ENCODE peak calls at places on chromosome 1, in five cellular contexts. One of them, this sample, is unnamed.

GRCh38 chr1:56577859-56578663 is 1.3 kb downstream of the PLPP3 start:
- DNase-seq in stimulated activated CD4-positive, alpha-beta T cell treated with anti-CD3 and anti-CD28 coated beads, Interleukin-1b, Interleukin-23, amount 100 ng/mL, for 4 hours: no peak
- DNase-seq in T-helper 1 cell: no peak
- DNase-seq in vagina: peak
- DNase-seq in GM12865: peak
- DNase-seq in this sample: peak

GRCh38 chr1:2514863-2515762 is 11.3 kb downstream of the PANK4 start:
- DNase-seq in stimulated activated CD4-positive, alpha-beta T cell treated with anti-CD3 and anti-CD28 coated beads, Interleukin-1b, Interleukin-23, amount 100 ng/mL, for 4 hours: no peak
- DNase-seq in T-helper 1 cell: no peak
- DNase-seq in vagina: no peak
- DNase-seq in GM12865: no peak
- DNase-seq in this sample: no peak

GRCh38 chr1:231899713-231900112 is 273.1 kb downstream of the DISC1 start:
- DNase-seq in stimulated activated CD4-positive, alpha-beta T cell treated with anti-CD3 and anti-CD28 coated beads, Interleukin-1b, Interleukin-23, amount 100 ng/mL, for 4 hours: no peak
- DNase-seq in T-helper 1 cell: no peak
- DNase-seq in vagina: no peak
- DNase-seq in GM12865: no peak
- DNase-seq in this sample: no peak

GRCh38 chr1:47527653-47528272 is 89.9 kb downstream of the FOXD2 start:
- DNase-seq in stimulated activated CD4-positive, alpha-beta T cell treated with anti-CD3 and anti-CD28 coated beads, Interleukin-1b, Interleukin-23, amount 100 ng/mL, for 4 hours: no peak
- DNase-seq in T-helper 1 cell: no peak
- DNase-seq in vagina: no peak
- DNase-seq in GM12865: peak
- DNase-seq in this sample: no peak

GRCh38 chr1:222040163-222040900 is 298.4 kb upstream of the DUSP10 start:
- DNase-seq in stimulated activated CD4-positive, alpha-beta T cell treated with anti-CD3 and anti-CD28 coated beads, Interleukin-1b, Interleukin-23, amount 100 ng/mL, for 4 hours: no peak
- DNase-seq in T-helper 1 cell: no peak
- DNase-seq in vagina: no peak
- DNase-seq in GM12865: no peak
- DNase-seq in this sample: no peak

GRCh38 chr1:79497193-79497773 is 490.8 kb upstream of the ADGRL4 start:
- DNase-seq in stimulated activated CD4-positive, alpha-beta T cell treated with anti-CD3 and anti-CD28 coated beads, Interleukin-1b, Interleukin-23, amount 100 ng/mL, for 4 hours: no peak
- DNase-seq in T-helper 1 cell: no peak
- DNase-seq in vagina: no peak
- DNase-seq in GM12865: peak
- DNase-seq in this sample: peak

GRCh38 chr1:32813941-32814739 is 3.0 kb downstream of the YARS1 start:
- DNase-seq in stimulated activated CD4-positive, alpha-beta T cell treated with anti-CD3 and anti-CD28 coated beads, Interleukin-1b, Interleukin-23, amount 100 ng/mL, for 4 hours: no peak
- DNase-seq in T-helper 1 cell: no peak
- DNase-seq in vagina: no peak
- DNase-seq in GM12865: no peak
- DNase-seq in this sample: peak

GRCh38 chr1:220787069-220787614 is 429 bp downstream of the MTARC1 start:
- DNase-seq in stimulated activated CD4-positive, alpha-beta T cell treated with anti-CD3 and anti-CD28 coated beads, Interleukin-1b, Interleukin-23, amount 100 ng/mL, for 4 hours: no peak
- DNase-seq in T-helper 1 cell: no peak
- DNase-seq in vagina: no peak
- DNase-seq in GM12865: no peak
- DNase-seq in this sample: no peak

GRCh38 chr1:68213843-68214242 is 18.5 kb downstream of the WLS start:
- DNase-seq in stimulated activated CD4-positive, alpha-beta T cell treated with anti-CD3 and anti-CD28 coated beads, Interleukin-1b, Interleukin-23, amount 100 ng/mL, for 4 hours: no peak
- DNase-seq in T-helper 1 cell: no peak
- DNase-seq in vagina: peak
- DNase-seq in GM12865: no peak
- DNase-seq in this sample: peak

This sample was measured in fibroblast of mammary gland.